ENCODE peak calls at places on chromosomes 5 and 9, in eight cellular contexts. T, D, N, V, Z, I, H and L are unnamed samples. For H3K9me3 and H3K27me3, the result is how much of the 10 kb centered on the place peaks cover.

GRCh38 chr5:119745976-119746375 is 116.6 kb downstream of the FAM170A start:
- DNase-seq in T (no peak), D (no peak), N (no peak), V (no peak), Z (no peak), I (no peak), H (no peak), L (no peak)

GRCh38 chr5:90289837-90290236 is 119.7 kb downstream of the CETN3 start:
- DNase-seq in T (no peak), D (no peak), N (no peak), V (no peak), Z (no peak), I (no peak), H (no peak), L (peak)

GRCh38 chr5:135501965-135502364 is 33.8 kb downstream of the NEUROG1 start:
- DNase-seq in T (no peak), D (no peak), N (no peak), V (no peak), Z (no peak), I (no peak), H (no peak), L (no peak)

GRCh38 chr5:116144103-116144502 is 59.3 kb downstream of the COMMD10 start:
- DNase-seq in T (no peak), D (no peak), N (no peak), V (no peak), Z (peak), I (no peak), H (no peak), L (no peak)

GRCh38 chr9:86079421-86080111 is 19.8 kb downstream of the GOLM1 start:
- DNase-seq in T (no peak), D (no peak), N (no peak), V (no peak), Z (no peak), I (peak), H (no peak), L (no peak)

GRCh38 chr5:159199225-159199624 is 10.1 kb downstream of the RNF145 start:
- DNase-seq in T (no peak), D (no peak), N (no peak), V (no peak), Z (no peak), I (no peak), H (no peak), L (no peak)

GRCh38 chr9:137723396-137724113 is 104.8 kb downstream of the EHMT1 start:
- DNase-seq in T (no peak), D (no peak), N (no peak), V (no peak), Z (no peak), I (no peak), H (no peak), L (no peak)

GRCh38 chr5:175195698-175196656 is 248.0 kb downstream of the DRD1 start:
- DNase-seq in T (no peak), D (no peak), N (no peak), V (no peak), Z (peak), I (no peak), H (peak), L (peak)

GRCh38 chr5:78504726-78505431 is 143.7 kb downstream of the LHFPL2 start:
- DNase-seq in T (peak), D (peak), N (peak), V (peak), Z (peak), I (peak), H (peak), L (peak)

GRCh38 chr5:56207537-56207936 is 25.6 kb downstream of the ANKRD55 start:
- DNase-seq in T (no peak), D (no peak), N (no peak), V (no peak), Z (peak), I (no peak), H (no peak), L (no peak)

GRCh38 chr5:135901633-135902032 is 6.0 kb upstream of the IL9 start:
- DNase-seq in T (no peak), D (no peak), N (no peak), V (no peak), Z (no peak), I (no peak), H (no peak), L (no peak)

GRCh38 chr9:31325778-31326177 is 1058.7 kb upstream of the ACO1 start:
- DNase-seq in T (no peak), D (no peak), N (peak), V (no peak), Z (no peak), I (no peak), H (no peak), L (no peak)

GRCh38 chr5:105684799-105685198 is 1985.9 kb downstream of the EFNA5 start:
- DNase-seq in T (no peak), D (no peak), N (no peak), V (no peak), Z (no peak), I (no peak), H (no peak), L (no peak)

GRCh38 chr5:37776826-37777225 is 63.0 kb downstream of the GDNF start:
- DNase-seq in T (no peak), D (no peak), N (peak), V (no peak), Z (peak), I (no peak), H (no peak), L (no peak)

GRCh38 chr9:35806101-35806500 is 6.0 kb downstream of the SPAG8 start:
- DNase-seq in T (no peak), D (no peak), N (no peak), V (no peak), Z (no peak), I (no peak), H (no peak), L (no peak)

GRCh38 chr9:35811364-35812024 is 568 bp downstream of the SPAG8 start:
- DNase-seq in T (peak), D (peak), N (peak), V (peak), Z (no peak), I (peak), H (no peak), L (no peak)

GRCh38 chr9:35813434-35814105 is 1.3 kb downstream of the HINT2 start:
- DNase-seq in T (no peak), D (no peak), N (no peak), V (no peak), Z (peak), I (no peak), H (peak), L (peak)

GRCh38 chr9:35812025-35812602 is at the start of gene SPAG8:
- DNase-seq in T (peak), D (peak), N (peak), V (peak), Z (peak), I (peak), H (peak), L (peak)

GRCh38 chr9:35808433-35808832 is 3.6 kb downstream of the SPAG8 start:
- DNase-seq in T (no peak), D (no peak), N (no peak), V (no peak), Z (no peak), I (no peak), H (no peak), L (no peak)
- H3K27ac ChIP-seq in T (no peak), D (no peak), N (no peak), V (no peak), Z (no peak), I (no peak), H (no peak), L (no peak)

GRCh38 chr5:180844858-180845257 is 16.2 kb downstream of the ZFP62 start:
- DNase-seq in T (no peak), D (no peak), N (no peak), V (no peak), Z (no peak), I (no peak), H (no peak), L (no peak)

GRCh38 chr5:180844432-180844831 is 16.6 kb downstream of the ZFP62 start:
- DNase-seq in T (no peak), D (no peak), N (no peak), V (no peak), Z (no peak), I (no peak), H (no peak), L (no peak)

GRCh38 chr5:180848265-180848664 is 12.8 kb downstream of the ZFP62 start:
- DNase-seq in T (no peak), D (no peak), N (no peak), V (no peak), Z (no peak), I (no peak), H (no peak), L (no peak)

GRCh38 chr5:180848878-180849277 is 12.2 kb downstream of the ZFP62 start:
- DNase-seq in T (no peak), D (no peak), N (no peak), V (no peak), Z (no peak), I (no peak), H (no peak), L (no peak)

DNA sequence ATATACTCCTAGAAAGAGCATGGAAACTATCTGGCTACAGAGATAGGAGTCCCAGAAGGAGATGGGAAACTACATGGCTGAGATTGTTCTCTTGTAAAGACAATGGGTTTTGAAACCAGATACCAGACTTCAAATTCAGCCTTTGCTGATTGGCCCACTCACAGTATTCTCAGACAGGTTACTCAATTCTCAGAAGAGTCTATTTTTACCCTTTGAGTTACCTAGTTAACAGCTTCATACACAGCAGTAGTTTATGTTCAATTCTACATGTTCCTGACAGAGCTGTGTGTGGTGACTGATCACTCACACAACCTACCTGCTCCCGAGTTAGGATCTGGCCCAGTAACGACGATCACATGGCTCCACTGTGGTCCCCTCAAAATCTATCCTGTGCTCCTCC is 14.0 kb downstream of the ZFP62 start:
- DNase-seq in T (no peak), D (no peak), N (no peak), V (no peak), Z (no peak), I (no peak), H (no peak), L (no peak)
- H3K9me3 ChIP-seq in T (under half), D (under half), N (under half), V (under half), Z (half or more), I (under half), H (under half), L (under half)

GRCh38 chr5:123093279-123094226 is 4.5 kb downstream of the PRDM6 start:
- DNase-seq in T (no peak), D (peak), N (peak), V (no peak), Z (peak), I (no peak), H (no peak), L (no peak)

GRCh38 chr5:123094227-123094918 is 5.3 kb downstream of the PRDM6 start:
- DNase-seq in T (no peak), D (no peak), N (no peak), V (no peak), Z (peak), I (no peak), H (no peak), L (no peak)

GRCh38 chr5:123094919-123095693 is 6.1 kb downstream of the PRDM6 start:
- DNase-seq in T (no peak), D (peak), N (peak), V (no peak), Z (peak), I (no peak), H (no peak), L (no peak)

GRCh38 chr5:123097483-123097870 is 8.4 kb downstream of the PRDM6 start:
- DNase-seq in T (no peak), D (no peak), N (no peak), V (no peak), Z (no peak), I (no peak), H (no peak), L (no peak)

GRCh38 chr5:123095694-123096120 is 6.7 kb downstream of the PRDM6 start:
- DNase-seq in T (no peak), D (no peak), N (no peak), V (no peak), Z (no peak), I (no peak), H (no peak), L (no peak)
- H3K27me3 ChIP-seq in T (half or more), D (under half), N (half or more), V (half or more), Z (under half), I (half or more), H (under half), L (under half)

DNA sequence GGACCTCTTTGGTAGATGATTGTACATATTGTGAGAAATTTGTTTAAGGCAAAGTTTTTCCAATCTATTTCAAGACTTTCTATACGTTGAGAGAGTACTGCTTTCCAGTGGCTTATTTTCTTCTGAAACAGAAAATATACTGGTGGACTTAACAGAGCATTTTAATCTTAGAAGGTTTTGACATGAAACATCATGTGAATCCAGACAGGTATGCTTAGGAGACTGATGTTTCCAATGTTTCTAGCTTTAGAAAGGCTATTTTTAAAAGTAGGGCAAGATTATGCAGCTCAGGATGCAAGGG is 71.0 kb downstream of the PIK3R1 start:
- DNase-seq in T (no peak), D (no peak), N (no peak), V (no peak), Z (no peak), I (no peak), H (no peak), L (no peak)
- H3K27ac ChIP-seq in T (no peak), D (no peak), N (peak), V (peak), Z (no peak), I (no peak), H (no peak), L (no peak)

GRCh38 chr9:135101486-135101885 is 14.0 kb downstream of the OLFM1 start:
- DNase-seq in T (no peak), D (no peak), N (no peak), V (no peak), Z (no peak), I (no peak), H (no peak), L (no peak)

GRCh38 chr9:135102331-135102730 is 14.9 kb downstream of the OLFM1 start:
- DNase-seq in T (no peak), D (no peak), N (no peak), V (no peak), Z (no peak), I (no peak), H (no peak), L (no peak)

GRCh38 chr9:135100241-135101067 is 13.0 kb downstream of the OLFM1 start:
- DNase-seq in T (no peak), D (no peak), N (no peak), V (no peak), Z (no peak), I (no peak), H (no peak), L (no peak)

GRCh38 chr9:135101926-135102325 is 14.5 kb downstream of the OLFM1 start:
- DNase-seq in T (no peak), D (no peak), N (no peak), V (no peak), Z (no peak), I (no peak), H (no peak), L (no peak)

DNA sequence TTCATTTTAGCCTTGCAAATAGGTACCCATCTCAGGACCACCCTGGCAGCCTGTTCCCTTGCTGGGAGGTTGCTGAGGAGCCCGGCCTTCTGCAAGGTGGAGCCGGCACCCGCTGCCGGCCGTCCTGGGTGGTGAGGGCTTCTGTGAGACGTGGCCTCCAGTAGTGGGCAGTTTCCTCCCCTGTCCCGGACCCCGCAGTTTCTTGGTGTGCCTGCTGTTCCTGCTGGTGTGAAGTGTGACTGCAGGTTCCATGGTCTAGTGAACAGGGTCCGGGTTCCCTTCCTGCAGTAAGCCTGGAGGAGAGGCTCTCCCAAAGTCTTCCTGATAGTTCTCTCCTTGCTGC is 13.6 kb downstream of the OLFM1 start:
- DNase-seq in T (no peak), D (no peak), N (no peak), V (no peak), Z (no peak), I (no peak), H (no peak), L (no peak)
- H3K9me3 ChIP-seq in T (under half), D (under half), N (under half), V (under half), Z (under half), I (under half), H (under half), L (under half)

DNA sequence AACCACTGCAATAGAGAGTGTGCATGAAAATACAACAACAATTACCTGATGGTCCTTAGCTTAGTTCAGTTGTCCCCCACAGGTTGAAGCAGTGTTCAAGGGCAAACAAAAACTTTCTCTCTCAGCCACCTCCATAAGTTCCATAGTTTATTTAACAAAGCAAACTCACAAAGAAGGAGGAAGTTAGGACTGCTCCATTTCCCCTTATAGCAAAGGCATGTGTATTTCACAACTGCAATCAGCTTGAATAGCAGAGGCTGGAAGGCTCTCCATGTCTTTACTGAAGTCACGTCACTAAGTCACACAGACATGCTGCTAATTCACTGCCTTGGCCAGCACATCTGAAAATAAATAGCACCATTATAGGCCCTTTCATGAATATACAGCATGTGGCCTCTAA is 43.3 kb downstream of the DOCK8 start:
- DNase-seq in T (peak), D (no peak), N (no peak), V (no peak), Z (no peak), I (no peak), H (no peak), L (no peak)
- H3K27me3 ChIP-seq in T (under half), D (under half), N (under half), V (under half), Z (under half), I (under half), H (under half), L (under half)